ENCODE peak calls at places on chromosomes 6 and 20, in four cellular contexts. O is mucosa of descending colon; E is CD8-positive, alpha-beta memory T cell; A is upper lobe of left lung. I is an unnamed sample. For H3K4me1, the result is how much of the 10 kb centered on the place peaks cover.

GRCh38 chr6:14316911-14317535 is 199.5 kb downstream of the CD83 start:
- DNase-seq in E (no peak), O (no peak), A (no peak), I (no peak)

GRCh38 chr6:26104457-26105108 is 17.4 kb downstream of the HFE start:
- DNase-seq in A (no peak), O (peak), E (peak), I (peak)

GRCh38 chr6:28002181-28002580 is 45.1 kb downstream of the OR2B6 start:
- DNase-seq in E (no peak), A (no peak), O (no peak), I (no peak)

GRCh38 chr20:25280051-25280573 is 32.2 kb downstream of the PYGB start:
- DNase-seq in E (peak), O (peak), A (no peak), I (peak)

GRCh38 chr6:137879885-137880430 is 12.9 kb downstream of the TNFAIP3 start:
- DNase-seq in A (no peak), E (no peak), O (no peak), I (no peak)

GRCh38 chr20:50399003-50399916 is 110.9 kb upstream of the PTPN1 start:
- DNase-seq in O (no peak), A (peak), E (no peak), I (peak)

GRCh38 chr6:132812255-132812732 is 2.1 kb upstream of the RPS12 start:
- DNase-seq in O (no peak), A (no peak), E (no peak), I (peak)

GRCh38 chr6:165694296-165694695 is 31.3 kb upstream of the PDE10A start:
- DNase-seq in A (no peak), O (no peak), E (no peak), I (no peak)

GRCh38 chr6:131023834-131024504 is 39.1 kb downstream of the EPB41L2 start:
- DNase-seq in O (no peak), E (no peak), A (no peak), I (no peak)

GRCh38 chr20:18727032-18727508 is 86.5 kb upstream of the SCP2D1 start:
- DNase-seq in A (peak), E (no peak), O (peak), I (no peak)

GRCh38 chr6:4412488-4412887 is 277.1 kb upstream of the ECI2 start:
- DNase-seq in A (no peak), E (no peak), O (no peak), I (no peak)

GRCh38 chr20:50216543-50217206 is 26.0 kb downstream of the CEBPB start:
- DNase-seq in E (no peak), O (no peak), A (no peak), I (no peak)

GRCh38 chr20:5770240-5770986 is 20.2 kb downstream of the SHLD1 start:
- DNase-seq in O (no peak), E (no peak), A (no peak), I (no peak)

GRCh38 chr6:41568585-41569384 is 22.6 kb downstream of the FOXP4 start:
- DNase-seq in E (no peak), O (no peak), A (no peak), I (peak)

GRCh38 chr6:2799936-2800527 is 34.8 kb downstream of the WRNIP1 start:
- DNase-seq in O (no peak), A (no peak), E (no peak), I (no peak)

GRCh38 chr6:144894240-144894639 is 609.1 kb downstream of the UTRN start:
- DNase-seq in O (no peak), A (no peak), E (no peak), I (no peak)

GRCh38 chr6:13615802-13616140 is 636 bp downstream of the NOL7 start:
- DNase-seq in A (peak), E (peak), O (peak), I (peak)

GRCh38 chr6:169035381-169036280 is 218.0 kb downstream of the THBS2 start:
- DNase-seq in O (no peak), E (no peak), A (no peak), I (no peak)

GRCh38 chr20:55365745-55366144 is 639.6 kb downstream of the CBLN4 start:
- DNase-seq in A (no peak), E (no peak), O (no peak), I (no peak)

GRCh38 chr6:89944826-89945407 is 50.6 kb downstream of the GJA10 start:
- DNase-seq in A (no peak), O (no peak), E (no peak), I (no peak)

GRCh38 chr6:89311853-89312531 is 3.1 kb downstream of the GABRR2 start:
- DNase-seq in O (no peak), E (no peak), A (no peak), I (peak)

GRCh38 chr6:73823832-73824231 is 127.8 kb downstream of the CD109 start:
- DNase-seq in A (no peak), E (no peak), O (no peak), I (no peak)

GRCh38 chr6:1554241-1554880 is 55.4 kb upstream of the FOXC1 start:
- DNase-seq in O (no peak), E (no peak), A (no peak), I (no peak)

GRCh38 chr6:22411408-22412105 is 114.7 kb upstream of the PRL start:
- DNase-seq in O (no peak), E (no peak), A (no peak), I (no peak)

GRCh38 chr6:167843023-167843422 is 16.3 kb downstream of the AFDN start:
- DNase-seq in O (no peak), E (no peak), A (no peak), I (no peak)
- H3K4me1 ChIP-seq in O (under half), E (under half), A (under half), I (under half)

GRCh38 chr6:108798672-108799355 is 49.4 kb upstream of the ARMC2 start:
- DNase-seq in E (peak), A (peak), O (peak), I (peak)
- H3K4me3 ChIP-seq in E (peak), A (no peak), O (no peak), I (no peak)

GRCh38 chr20:52410182-52410647 is 218.6 kb upstream of the ZFP64 start:
- DNase-seq in O (no peak), A (no peak), E (peak), I (no peak)

GRCh38 chr20:52404676-52405075 is 213.1 kb upstream of the ZFP64 start:
- DNase-seq in O (no peak), A (no peak), E (no peak), I (no peak)

GRCh38 chr20:52402514-52402913 is 210.9 kb upstream of the ZFP64 start:
- DNase-seq in E (no peak), A (no peak), O (no peak), I (no peak)

GRCh38 chr20:52402950-52403349 is 211.4 kb upstream of the ZFP64 start:
- DNase-seq in O (no peak), E (no peak), A (no peak), I (no peak)

GRCh38 chr20:52405417-52405816 is 213.8 kb upstream of the ZFP64 start:
- DNase-seq in O (no peak), E (no peak), A (no peak), I (no peak)
- H3K4me1 ChIP-seq in O (under half), E (half or more), A (under half), I (under half)

GRCh38 chr20:54094268-54094580 is 23.8 kb upstream of the BCAS1 start:
- DNase-seq in A (no peak), O (no peak), E (no peak), I (no peak)

GRCh38 chr20:54091120-54091480 is 20.7 kb upstream of the BCAS1 start:
- DNase-seq in O (no peak), A (no peak), E (no peak), I (no peak)

GRCh38 chr20:54095824-54096223 is 25.4 kb upstream of the BCAS1 start:
- DNase-seq in A (no peak), O (no peak), E (no peak), I (no peak)

GRCh38 chr20:54092021-54092420 is 21.6 kb upstream of the BCAS1 start:
- DNase-seq in A (no peak), E (no peak), O (no peak), I (no peak)

GRCh38 chr20:54093423-54094267 is 23.3 kb upstream of the BCAS1 start:
- DNase-seq in A (no peak), E (no peak), O (no peak), I (no peak)
- H3K4me3 ChIP-seq in A (no peak), E (no peak), O (no peak), I (no peak)

GRCh38 chr20:37919389-37920040 is 16.6 kb downstream of the VSTM2L start:
- DNase-seq in A (no peak), E (no peak), O (no peak), I (no peak)
- H3K4me1 ChIP-seq in A (under half), E (under half), O (under half), I (under half)

DNA sequence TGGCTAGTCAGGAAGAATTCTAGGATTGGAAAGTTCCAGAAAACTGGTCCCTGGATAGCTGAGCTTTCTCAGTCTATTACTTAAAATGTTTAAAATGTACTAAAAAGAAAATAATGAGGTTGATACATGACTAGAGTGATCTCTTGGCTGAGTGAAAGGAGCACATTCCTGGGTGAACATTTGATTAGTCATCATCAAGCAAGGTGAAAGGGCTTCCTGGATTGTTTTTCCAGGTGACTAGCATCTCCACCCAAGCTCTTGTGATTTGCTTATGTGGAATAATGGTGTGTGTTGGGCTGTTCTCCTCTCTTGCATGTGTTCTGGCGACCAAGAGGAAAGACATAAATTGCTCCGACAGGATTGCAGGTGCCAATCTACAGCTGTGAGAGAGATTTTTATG is 42.9 kb downstream of the PKIB start:
- DNase-seq in E (no peak), A (no peak), O (no peak), I (no peak)
- H3K4me3 ChIP-seq in E (no peak), A (no peak), O (no peak), I (no peak)

I was measured in testis.